ENCODE peak calls at places on chromosomes 11 and 22, in four cellular contexts. One of them, this sample, is unnamed.

GRCh38 chr11:128341767-128342318 is 245.5 kb downstream of the ETS1 start:
- DNase-seq in HepG2: no peak
- DNase-seq in GM12878: no peak
- DNase-seq in K562: no peak
- DNase-seq in this sample: no peak

GRCh38 chr11:73538381-73538872 is 59.5 kb downstream of the FAM168A start:
- DNase-seq in HepG2: no peak
- DNase-seq in GM12878: peak; percentile 53
- DNase-seq in K562: no peak
- DNase-seq in this sample: no peak

GRCh38 chr22:35312198-35313059 is 12.7 kb downstream of the TOM1 start:
- DNase-seq in K562: no peak
- DNase-seq in HepG2: peak; percentile 90
- DNase-seq in GM12878: no peak
- DNase-seq in this sample: no peak

GRCh38 chr11:24794064-24794463 is 297.2 kb downstream of the LUZP2 start:
- DNase-seq in K562: no peak
- DNase-seq in GM12878: no peak
- DNase-seq in HepG2: no peak
- DNase-seq in this sample: no peak

GRCh38 chr22:49820984-49821383 is 6.7 kb downstream of the BRD1 start:
- DNase-seq in GM12878: no peak
- DNase-seq in HepG2: no peak
- DNase-seq in K562: no peak
- DNase-seq in this sample: no peak

GRCh38 chr22:47213571-47214230 is 451.3 kb downstream of the TBC1D22A start:
- DNase-seq in HepG2: peak; percentile 14
- DNase-seq in GM12878: no peak
- DNase-seq in K562: peak; percentile 57
- DNase-seq in this sample: peak; percentile 64

GRCh38 chr11:101014600-101015242 is 114.9 kb downstream of the PGR start:
- DNase-seq in GM12878: no peak
- DNase-seq in HepG2: no peak
- DNase-seq in K562: no peak
- DNase-seq in this sample: no peak

GRCh38 chr11:44681698-44682097 is 45.1 kb upstream of the TSPAN18 start:
- DNase-seq in K562: no peak
- DNase-seq in GM12878: no peak
- DNase-seq in HepG2: no peak
- DNase-seq in this sample: no peak

GRCh38 chr11:36018967-36019596 is 75.2 kb downstream of the LDLRAD3 start:
- DNase-seq in HepG2: no peak
- DNase-seq in GM12878: no peak
- DNase-seq in K562: no peak
- DNase-seq in this sample: no peak
- TF ChIP-seq FOXK2 in HepG2: no peak
- TF ChIP-seq FOXK2 in GM12878: no peak
- TF ChIP-seq FOXK2 in K562: no peak
- TF ChIP-seq FOXK2 in this sample: no peak

DNA sequence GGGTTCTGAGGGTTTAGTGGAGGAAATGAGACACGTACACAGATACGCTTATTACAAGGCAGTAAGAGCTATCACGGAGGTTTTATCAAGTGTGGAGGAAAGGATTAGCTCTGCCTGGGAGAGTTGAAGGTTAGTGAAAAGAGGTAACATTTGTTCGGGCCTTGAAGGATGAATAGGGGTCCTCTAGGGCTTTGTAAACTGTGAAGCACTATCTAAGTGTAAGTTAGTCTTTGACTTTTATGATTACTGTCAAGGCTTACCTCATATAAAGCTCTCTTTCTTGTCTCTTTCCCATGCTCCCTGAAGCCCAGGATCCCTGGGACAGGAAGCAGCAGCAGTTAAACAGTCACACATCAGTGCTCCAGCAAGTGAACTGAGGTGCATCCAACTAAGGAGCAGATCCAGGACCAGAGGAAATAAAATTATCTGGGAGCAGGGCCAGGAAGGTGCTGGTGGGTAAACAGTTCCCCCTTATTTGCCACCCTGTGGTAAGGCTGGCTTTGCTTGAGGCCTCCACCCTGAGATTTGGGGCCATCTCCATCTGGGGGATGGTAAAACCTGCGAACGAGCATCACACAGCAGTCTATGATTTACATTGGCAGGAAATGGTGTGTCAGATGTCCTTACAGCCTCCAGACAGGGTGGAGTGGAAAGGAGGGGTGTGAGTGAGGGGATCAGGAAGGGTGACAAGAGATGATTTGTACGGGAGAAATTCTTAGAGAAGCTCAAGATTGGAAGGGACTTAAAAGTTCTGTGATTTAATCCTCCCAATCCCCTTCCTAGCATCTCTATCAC is 27.2 kb downstream of the GVQW3 start:
- DNase-seq in K562: no peak
- DNase-seq in HepG2: no peak
- DNase-seq in GM12878: no peak
- DNase-seq in this sample: no peak
- TF ChIP-seq FOXK2 in K562: no peak
- TF ChIP-seq FOXK2 in HepG2: no peak
- TF ChIP-seq FOXK2 in GM12878: no peak
- TF ChIP-seq FOXK2 in this sample: no peak

DNA sequence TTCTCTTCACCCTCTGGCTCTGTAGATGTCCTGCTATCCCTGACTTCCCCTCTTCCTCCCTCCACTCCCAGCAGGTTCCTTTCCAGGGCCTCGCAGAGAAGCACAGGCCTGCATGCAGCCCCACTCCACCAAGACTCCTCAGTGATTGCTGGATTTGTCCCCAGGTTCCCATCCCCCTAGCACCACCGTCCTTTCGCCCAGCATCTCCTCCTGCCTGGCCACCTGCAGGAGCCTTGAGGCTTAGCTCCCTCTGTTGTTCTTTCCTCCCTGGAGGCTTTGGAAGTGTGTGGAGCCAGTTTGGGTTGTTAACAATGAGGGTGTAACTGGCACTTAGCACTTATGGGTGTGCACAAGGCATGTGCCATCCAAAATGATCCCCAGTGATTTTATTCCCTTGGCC is 170.9 kb downstream of the TENM4 start:
- DNase-seq in GM12878: no peak
- DNase-seq in HepG2: no peak
- DNase-seq in K562: no peak
- DNase-seq in this sample: peak; percentile 15
- TF ChIP-seq FOXK2 in GM12878: no peak
- TF ChIP-seq FOXK2 in HepG2: no peak
- TF ChIP-seq FOXK2 in K562: no peak
- TF ChIP-seq FOXK2 in this sample: no peak

DNA sequence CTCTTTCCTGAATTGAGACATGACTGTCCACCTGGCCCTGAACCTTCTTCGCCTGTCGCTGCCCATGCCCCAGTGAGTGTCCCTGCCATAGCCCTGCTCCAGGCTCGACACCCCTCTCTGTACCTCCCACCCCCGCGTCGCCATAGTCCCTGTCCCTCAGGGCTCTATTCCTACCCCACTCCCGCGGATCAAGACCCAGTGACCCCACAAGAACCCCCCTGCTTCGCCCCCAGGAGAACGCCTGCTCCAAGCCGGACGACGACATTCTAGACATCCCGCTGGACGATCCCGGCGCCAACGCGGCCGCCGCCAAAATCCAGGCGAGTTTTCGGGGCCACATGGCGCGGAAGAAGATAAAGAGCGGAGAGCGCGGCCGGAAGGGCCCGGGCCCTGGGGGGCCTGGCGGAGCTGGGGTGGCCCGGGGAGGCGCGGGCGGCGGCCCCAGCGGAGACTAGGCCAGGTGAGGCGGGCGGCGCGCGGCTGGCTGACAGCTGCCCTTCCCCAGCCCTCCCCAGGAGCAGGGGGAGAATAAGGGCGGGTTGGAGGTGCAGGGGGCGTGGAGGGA is 5.6 kb downstream of the NRGN start:
- DNase-seq in HepG2: no peak
- DNase-seq in GM12878: no peak
- DNase-seq in K562: no peak
- DNase-seq in this sample: no peak
- TF ChIP-seq FOXK2 in HepG2: no peak
- TF ChIP-seq FOXK2 in GM12878: no peak
- TF ChIP-seq FOXK2 in K562: no peak
- TF ChIP-seq FOXK2 in this sample: no peak

GRCh38 chr22:27933186-27933983 is 14.3 kb upstream of the PITPNB start:
- DNase-seq in GM12878: no peak
- DNase-seq in K562: no peak
- DNase-seq in HepG2: no peak
- DNase-seq in this sample: no peak

GRCh38 chr22:27935897-27936296 is 16.8 kb upstream of the PITPNB start:
- DNase-seq in K562: no peak
- DNase-seq in GM12878: no peak
- DNase-seq in HepG2: no peak
- DNase-seq in this sample: no peak

GRCh38 chr22:27934069-27934468 is 15.0 kb upstream of the PITPNB start:
- DNase-seq in HepG2: no peak
- DNase-seq in GM12878: no peak
- DNase-seq in K562: no peak
- DNase-seq in this sample: no peak

GRCh38 chr22:27941143-27941542 is 22.1 kb upstream of the PITPNB start:
- DNase-seq in GM12878: no peak
- DNase-seq in HepG2: no peak
- DNase-seq in K562: no peak
- DNase-seq in this sample: no peak

GRCh38 chr22:27937453-27937852 is 18.4 kb upstream of the PITPNB start:
- DNase-seq in HepG2: peak; percentile 21
- DNase-seq in GM12878: no peak
- DNase-seq in K562: no peak
- DNase-seq in this sample: no peak
- TF ChIP-seq FOXK2 in HepG2: no peak
- TF ChIP-seq FOXK2 in GM12878: no peak
- TF ChIP-seq FOXK2 in K562: no peak
- TF ChIP-seq FOXK2 in this sample: no peak

GRCh38 chr22:33848251-33848650 is 72.0 kb downstream of the LARGE1 start:
- DNase-seq in GM12878: no peak
- DNase-seq in K562: no peak
- DNase-seq in HepG2: no peak
- DNase-seq in this sample: no peak
- TF ChIP-seq FOXK2 in GM12878: no peak
- TF ChIP-seq FOXK2 in K562: no peak
- TF ChIP-seq FOXK2 in HepG2: no peak
- TF ChIP-seq FOXK2 in this sample: no peak

GRCh38 chr22:36435516-36436415 is 45.7 kb downstream of the TXN2 start:
- DNase-seq in HepG2: peak; percentile 92
- DNase-seq in K562: no peak
- DNase-seq in GM12878: peak; percentile 52
- DNase-seq in this sample: no peak

GRCh38 chr22:36430863-36431262 is 43.1 kb upstream of the MYH9 start:
- DNase-seq in GM12878: no peak
- DNase-seq in HepG2: peak; percentile 52
- DNase-seq in K562: peak; percentile 31
- DNase-seq in this sample: no peak

GRCh38 chr22:36431977-36432376 is 44.2 kb upstream of the MYH9 start:
- DNase-seq in K562: no peak
- DNase-seq in HepG2: no peak
- DNase-seq in GM12878: no peak
- DNase-seq in this sample: no peak

GRCh38 chr22:36432592-36433317 is 45.0 kb upstream of the MYH9 start:
- DNase-seq in GM12878: no peak
- DNase-seq in K562: no peak
- DNase-seq in HepG2: peak; percentile 23
- DNase-seq in this sample: no peak

DNA sequence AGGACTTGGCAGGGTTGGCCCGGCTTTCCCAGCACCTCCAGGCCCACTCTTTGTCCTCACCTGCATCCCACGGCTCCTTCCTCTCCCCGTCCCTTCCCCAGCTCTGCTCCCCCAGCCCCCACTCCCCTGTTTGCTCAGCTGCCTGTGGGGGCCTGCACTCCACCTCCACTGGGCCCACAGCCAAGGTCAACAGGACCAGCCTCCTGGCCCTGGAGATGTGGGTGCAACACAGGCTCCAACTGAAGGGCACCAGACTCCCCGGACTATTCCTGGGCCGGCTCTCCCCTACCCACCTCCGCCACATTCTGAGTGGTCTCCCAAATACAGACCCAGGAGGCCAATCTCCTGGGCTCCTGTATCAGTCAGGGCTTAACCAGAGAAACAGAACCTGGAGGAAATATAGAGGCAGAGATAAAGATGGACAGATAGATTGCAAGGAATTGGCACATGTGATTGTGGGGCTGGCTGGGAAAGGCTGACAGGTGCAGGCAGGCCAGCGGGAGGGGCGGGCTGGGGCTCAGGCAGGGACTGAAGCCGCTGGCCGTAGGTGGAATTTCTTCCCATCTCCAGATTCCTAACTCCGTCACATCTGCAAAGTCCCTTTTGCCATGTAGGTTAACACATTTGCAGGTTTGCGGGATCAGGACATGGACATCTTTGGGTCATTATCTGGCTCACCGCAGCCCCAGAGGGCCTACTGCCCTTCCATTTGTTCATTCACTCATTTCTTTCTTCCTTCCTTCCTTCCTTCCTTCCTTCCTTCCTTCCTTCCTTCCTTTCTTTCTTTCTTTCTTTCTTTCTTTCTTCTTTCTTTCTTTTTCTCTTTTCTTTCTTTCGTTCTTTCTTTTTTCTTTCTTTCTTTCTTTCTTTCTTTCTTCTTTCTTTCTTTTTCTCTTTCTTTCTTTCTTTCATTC is 45.8 kb upstream of the MYH9 start:
- DNase-seq in K562: no peak
- DNase-seq in HepG2: peak; percentile 66
- DNase-seq in GM12878: no peak
- DNase-seq in this sample: no peak
- TF ChIP-seq FOXK2 in K562: no peak
- TF ChIP-seq FOXK2 in HepG2: no peak
- TF ChIP-seq FOXK2 in GM12878: no peak
- TF ChIP-seq FOXK2 in this sample: no peak

DNA sequence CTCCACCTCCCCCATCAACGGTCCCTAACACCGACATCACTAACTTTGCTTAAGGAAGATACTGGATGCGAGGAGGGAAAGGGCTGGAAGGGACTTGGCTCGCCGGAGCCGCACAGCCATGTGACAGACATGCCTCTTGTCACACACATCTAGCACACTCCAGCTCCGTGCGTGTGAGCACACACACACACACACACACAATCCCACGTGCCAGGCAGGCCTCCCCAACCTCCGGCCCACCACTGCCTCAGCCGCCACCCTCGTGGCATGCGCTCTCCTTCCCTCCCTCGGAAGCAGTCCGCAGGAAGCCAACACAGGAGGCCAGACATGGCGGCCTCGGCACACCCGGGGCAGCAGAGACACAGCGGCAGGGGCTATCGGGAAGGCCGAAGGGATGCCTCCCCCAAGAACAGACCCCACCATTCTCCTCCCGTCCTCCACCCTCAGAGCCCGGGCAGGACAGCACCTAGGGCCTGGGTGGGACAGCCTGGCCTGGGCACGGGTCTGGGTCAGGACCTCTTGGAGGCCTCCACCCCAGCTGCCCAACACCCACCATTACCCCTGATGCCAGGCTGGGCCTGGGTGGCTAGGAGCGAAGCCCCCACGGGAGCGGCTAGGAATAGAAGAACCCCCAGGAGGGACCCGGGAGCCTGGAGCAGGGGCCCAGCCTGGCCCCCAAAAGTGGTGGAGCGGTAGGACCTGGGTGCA is 1.0 kb downstream of the MFNG start:
- DNase-seq in K562: no peak
- DNase-seq in GM12878: no peak
- DNase-seq in HepG2: no peak
- DNase-seq in this sample: no peak
- TF ChIP-seq FOXK2 in K562: no peak
- TF ChIP-seq FOXK2 in GM12878: no peak
- TF ChIP-seq FOXK2 in HepG2: no peak
- TF ChIP-seq FOXK2 in this sample: no peak

This sample was measured in HEK293T.